ENCODE peak calls at places on chromosomes 12 and 14, in four cellular contexts. U is H1, G is GM12878, S is HepG2. M is an unnamed sample.

GRCh38 chr14:61663312-61663974 is 31.9 kb upstream of the HIF1A start:
- DNase-seq in U (no peak), G (peak; percentile 49), S (no peak), M (no peak)

GRCh38 chr14:104978774-104979691 is 859 bp upstream of the AHNAK2 start:
- DNase-seq in U (no peak), G (no peak), S (no peak), M (no peak)

GRCh38 chr12:105978686-105979085 is 160.1 kb downstream of the NUAK1 start:
- DNase-seq in U (no peak), G (no peak), S (no peak), M (no peak)

GRCh38 chr12:15558915-15559528 is 230.2 kb downstream of the EPS8 start:
- DNase-seq in U (no peak), G (no peak), S (no peak), M (no peak)

GRCh38 chr12:114168061-114168460 is 201.9 kb upstream of the RBM19 start:
- DNase-seq in U (no peak), G (no peak), S (no peak), M (no peak)

GRCh38 chr12:93453633-93454032 is 11.9 kb upstream of the UBE2N start:
- DNase-seq in U (no peak), G (no peak), S (no peak), M (no peak)

GRCh38 chr14:65281991-65282908 is 130.3 kb upstream of the FUT8 start:
- DNase-seq in U (peak; percentile 63), G (no peak), S (no peak), M (no peak)

GRCh38 chr12:120100630-120101029 is 15.9 kb downstream of the RAB35 start:
- DNase-seq in U (no peak), G (no peak), S (no peak), M (no peak)

GRCh38 chr14:96479435-96480146 is 22.6 kb upstream of the PAPOLA start:
- DNase-seq in U (no peak), G (no peak), S (peak; percentile 21), M (no peak)

GRCh38 chr12:51374346-51374745 is 16.9 kb downstream of the GALNT6 start:
- DNase-seq in U (no peak), G (no peak), S (no peak), M (no peak)

GRCh38 chr12:109455706-109456105 is 21.4 kb downstream of the KCTD10 start:
- DNase-seq in U (no peak), G (no peak), S (no peak), M (no peak)

GRCh38 chr12:112380663-112381420 is 1.4 kb downstream of the HECTD4 start:
- DNase-seq in U (peak; percentile 63), G (no peak), S (no peak), M (peak; percentile 16)

GRCh38 chr12:19316420-19316819 is 122.9 kb upstream of the AEBP2 start:
- DNase-seq in U (no peak), G (no peak), S (no peak), M (no peak)

GRCh38 chr12:96078281-96078761 is 42.9 kb upstream of the LTA4H start:
- DNase-seq in U (no peak), G (no peak), S (no peak), M (no peak)

GRCh38 chr12:46494424-46494823 is 121.9 kb upstream of the SLC38A2 start:
- DNase-seq in U (no peak), G (no peak), S (peak; percentile 88), M (no peak)

GRCh38 chr12:65631621-65632111 is 192.6 kb upstream of the HMGA2 start:
- DNase-seq in U (no peak), G (no peak), S (peak; percentile 91), M (peak; percentile 25)

GRCh38 chr12:31522607-31523006 is 68.3 kb downstream of the DENND5B start:
- DNase-seq in U (no peak), G (no peak), S (no peak), M (no peak)

GRCh38 chr12:121060149-121061001 is 21.3 kb upstream of the OASL start:
- DNase-seq in U (peak; percentile 84), G (peak; percentile 56), S (peak; percentile 63), M (peak; percentile 42)

GRCh38 chr12:3722368-3722767 is 30.5 kb downstream of the CRACR2A start:
- DNase-seq in U (no peak), G (no peak), S (no peak), M (no peak)

GRCh38 chr12:117484901-117485300 is 123.5 kb upstream of the NOS1 start:
- DNase-seq in U (no peak), G (no peak), S (no peak), M (no peak)

GRCh38 chr14:55458800-55459577 is 18.6 kb upstream of the TBPL2 start:
- DNase-seq in U (no peak), G (no peak), S (no peak), M (no peak)

GRCh38 chr14:45135181-45135580 is 549 bp upstream of the FANCM start:
- DNase-seq in U (no peak), G (no peak), S (no peak), M (no peak)

GRCh38 chr12:96157427-96157826 is 36.7 kb upstream of the ELK3 start:
- DNase-seq in U (no peak), G (no peak), S (no peak), M (no peak)

GRCh38 chr12:90323217-90323616 is 614.6 kb upstream of the ATP2B1 start:
- DNase-seq in U (no peak), G (no peak), S (no peak), M (no peak)

GRCh38 chr12:71945883-71946282 is 7.2 kb downstream of the TPH2 start:
- DNase-seq in U (no peak), G (no peak), S (no peak), M (no peak)

GRCh38 chr12:71950404-71950803 is 11.8 kb downstream of the TPH2 start:
- DNase-seq in U (no peak), G (no peak), S (no peak), M (no peak)

GRCh38 chr12:71950819-71951218 is 12.2 kb downstream of the TPH2 start:
- DNase-seq in U (no peak), G (no peak), S (no peak), M (no peak)

GRCh38 chr12:71947645-71948105 is 9.0 kb downstream of the TPH2 start:
- DNase-seq in U (peak; percentile 64), G (no peak), S (peak; percentile 85), M (no peak)

GRCh38 chr12:71948390-71948789 is 9.7 kb downstream of the TPH2 start:
- DNase-seq in U (no peak), G (no peak), S (no peak), M (no peak)
- TF ChIP-seq SP1 in U (no peak), G (no peak), S (no peak), M (no peak)

GRCh38 chr14:75147423-75148071 is 20.7 kb upstream of the NEK9 start:
- DNase-seq in U (peak; percentile 57), G (no peak), S (peak; percentile 97), M (no peak)

GRCh38 chr14:75141967-75142366 is 15.1 kb upstream of the NEK9 start:
- DNase-seq in U (no peak), G (no peak), S (peak; percentile 42), M (peak; percentile 25)

GRCh38 chr14:75142494-75142893 is 15.6 kb upstream of the NEK9 start:
- DNase-seq in U (no peak), G (no peak), S (no peak), M (no peak)

GRCh38 chr14:75143761-75144527 is 17.1 kb upstream of the NEK9 start:
- DNase-seq in U (no peak), G (no peak), S (no peak), M (no peak)

GRCh38 chr14:75144944-75145343 is 18.1 kb upstream of the NEK9 start:
- DNase-seq in U (no peak), G (no peak), S (no peak), M (no peak)
- TF ChIP-seq SUZ12 in U (no peak), G (no peak), S (no peak), M (no peak)

GRCh38 chr14:35878272-35879140 is 52.4 kb downstream of the BRMS1L start:
- DNase-seq in U (no peak), G (no peak), S (no peak), M (no peak)
- TF ChIP-seq SP1 in U (no peak), G (no peak), S (no peak), M (no peak)

DNA sequence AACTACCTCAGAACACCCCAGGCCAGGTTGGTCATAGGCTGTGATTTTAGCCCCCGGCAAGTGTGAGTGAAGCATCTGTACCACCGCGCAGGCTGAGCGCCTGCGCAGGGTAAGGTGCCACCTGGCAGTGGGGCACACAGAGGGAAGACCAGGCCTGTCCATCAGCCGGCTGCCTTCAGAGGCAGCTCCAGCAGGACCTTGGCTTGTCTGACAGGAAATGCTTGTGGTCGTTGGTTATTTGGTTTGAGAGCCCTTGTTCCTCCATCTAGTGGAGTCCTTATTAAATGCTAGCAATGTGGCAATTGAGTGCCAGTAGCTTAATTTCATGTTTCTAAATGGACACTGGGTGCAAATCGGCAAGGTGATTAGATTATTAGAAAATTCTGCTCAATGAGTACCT is 27.5 kb downstream of the SLC25A29 start:
- DNase-seq in U (no peak), G (no peak), S (peak; percentile 40), M (no peak)
- TF ChIP-seq SUZ12 in U (no peak), G (no peak), S (no peak), M (no peak)

DNA sequence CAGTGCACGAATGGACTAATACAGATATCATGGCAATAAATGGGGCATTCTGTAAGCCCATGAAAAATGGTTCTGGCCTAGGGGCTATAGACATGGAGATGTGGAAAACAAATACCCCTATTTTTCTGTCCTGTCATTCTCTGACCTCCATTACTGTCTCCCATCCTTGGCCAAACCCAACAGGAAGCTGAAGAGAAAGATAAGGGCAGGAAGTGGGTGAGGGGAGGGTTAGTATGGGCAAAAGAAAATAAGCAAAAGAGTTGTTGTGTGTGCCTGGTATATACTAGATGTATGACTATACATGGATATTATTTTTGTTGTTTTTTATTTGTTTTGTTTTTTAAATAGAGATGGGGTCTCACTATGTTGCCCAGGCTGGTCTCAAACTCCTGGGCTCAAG is 339.3 kb downstream of the PCNX1 start:
- DNase-seq in U (no peak), G (no peak), S (no peak), M (no peak)
- TF ChIP-seq SP1 in U (no peak), G (no peak), S (no peak), M (no peak)

GRCh38 chr14:88798161-88798560 is 5.4 kb upstream of the EML5 start:
- DNase-seq in U (no peak), G (no peak), S (no peak), M (no peak)
- TF ChIP-seq SUZ12 in U (no peak), G (no peak), S (no peak), M (no peak)

GRCh38 chr12:55933158-55933798 is 2.3 kb downstream of the DGKA start:
- DNase-seq in U (no peak), G (no peak), S (no peak), M (no peak)
- TF ChIP-seq SP1 in U (no peak), G (no peak), S (no peak), M (no peak)